ENCODE peak calls at places on chromosome 21, in ten cellular contexts. One of them, this sample, is unnamed.

GRCh38 chr21:27803571-27803970 is 836.7 kb upstream of the ADAMTS5 start:
- DNase-seq in epithelial cell of proximal tubule: no peak
- DNase-seq in GM12878: no peak
- DNase-seq in WERI-Rb-1: no peak
- DNase-seq in heart right ventricle: no peak
- DNase-seq in cardiac muscle cell: no peak
- DNase-seq in lower leg skin: no peak
- DNase-seq in cardiac fibroblast: peak
- DNase-seq in pancreas: no peak
- DNase-seq in MM.1S: no peak
- DNase-seq in this sample: no peak

GRCh38 chr21:27190601-27191000 is 223.7 kb upstream of the ADAMTS5 start:
- DNase-seq in epithelial cell of proximal tubule: peak
- DNase-seq in GM12878: no peak
- DNase-seq in WERI-Rb-1: no peak
- DNase-seq in heart right ventricle: no peak
- DNase-seq in cardiac muscle cell: peak
- DNase-seq in lower leg skin: no peak
- DNase-seq in cardiac fibroblast: peak
- DNase-seq in pancreas: no peak
- DNase-seq in MM.1S: no peak
- DNase-seq in this sample: peak

GRCh38 chr21:31554511-31555022 is 104.9 kb upstream of the SOD1 start:
- DNase-seq in epithelial cell of proximal tubule: no peak
- DNase-seq in GM12878: peak
- DNase-seq in WERI-Rb-1: no peak
- DNase-seq in heart right ventricle: no peak
- DNase-seq in cardiac muscle cell: peak
- DNase-seq in lower leg skin: no peak
- DNase-seq in cardiac fibroblast: peak
- DNase-seq in pancreas: no peak
- DNase-seq in MM.1S: peak
- DNase-seq in this sample: peak

GRCh38 chr21:44496196-44496899 is 41.0 kb downstream of the LRRC3 start:
- DNase-seq in epithelial cell of proximal tubule: no peak
- DNase-seq in GM12878: no peak
- DNase-seq in WERI-Rb-1: no peak
- DNase-seq in heart right ventricle: no peak
- DNase-seq in cardiac muscle cell: no peak
- DNase-seq in lower leg skin: no peak
- DNase-seq in cardiac fibroblast: no peak
- DNase-seq in pancreas: no peak
- DNase-seq in MM.1S: no peak
- DNase-seq in this sample: no peak

GRCh38 chr21:38798481-38798882 is 7.2 kb upstream of the ETS2 start:
- DNase-seq in epithelial cell of proximal tubule: no peak
- DNase-seq in GM12878: no peak
- DNase-seq in WERI-Rb-1: no peak
- DNase-seq in heart right ventricle: no peak
- DNase-seq in cardiac muscle cell: peak
- DNase-seq in lower leg skin: no peak
- DNase-seq in cardiac fibroblast: peak
- DNase-seq in pancreas: no peak
- DNase-seq in MM.1S: no peak
- DNase-seq in this sample: peak

GRCh38 chr21:20949884-20950283 is 48.3 kb upstream of the NCAM2 start:
- DNase-seq in epithelial cell of proximal tubule: no peak
- DNase-seq in GM12878: no peak
- DNase-seq in WERI-Rb-1: no peak
- DNase-seq in heart right ventricle: no peak
- DNase-seq in cardiac muscle cell: no peak
- DNase-seq in lower leg skin: no peak
- DNase-seq in cardiac fibroblast: no peak
- DNase-seq in pancreas: no peak
- DNase-seq in MM.1S: no peak
- DNase-seq in this sample: no peak

GRCh38 chr21:28810826-28811524 is 181.7 kb downstream of the LTN1 start:
- DNase-seq in epithelial cell of proximal tubule: no peak
- DNase-seq in GM12878: no peak
- DNase-seq in WERI-Rb-1: no peak
- DNase-seq in heart right ventricle: no peak
- DNase-seq in cardiac muscle cell: no peak
- DNase-seq in lower leg skin: no peak
- DNase-seq in cardiac fibroblast: no peak
- DNase-seq in pancreas: no peak
- DNase-seq in MM.1S: no peak
- DNase-seq in this sample: no peak

GRCh38 chr21:38774152-38774551 is 31.6 kb upstream of the ETS2 start:
- DNase-seq in epithelial cell of proximal tubule: no peak
- DNase-seq in GM12878: no peak
- DNase-seq in WERI-Rb-1: no peak
- DNase-seq in heart right ventricle: no peak
- DNase-seq in cardiac muscle cell: peak
- DNase-seq in lower leg skin: no peak
- DNase-seq in cardiac fibroblast: peak
- DNase-seq in pancreas: no peak
- DNase-seq in MM.1S: no peak
- DNase-seq in this sample: peak

DNA sequence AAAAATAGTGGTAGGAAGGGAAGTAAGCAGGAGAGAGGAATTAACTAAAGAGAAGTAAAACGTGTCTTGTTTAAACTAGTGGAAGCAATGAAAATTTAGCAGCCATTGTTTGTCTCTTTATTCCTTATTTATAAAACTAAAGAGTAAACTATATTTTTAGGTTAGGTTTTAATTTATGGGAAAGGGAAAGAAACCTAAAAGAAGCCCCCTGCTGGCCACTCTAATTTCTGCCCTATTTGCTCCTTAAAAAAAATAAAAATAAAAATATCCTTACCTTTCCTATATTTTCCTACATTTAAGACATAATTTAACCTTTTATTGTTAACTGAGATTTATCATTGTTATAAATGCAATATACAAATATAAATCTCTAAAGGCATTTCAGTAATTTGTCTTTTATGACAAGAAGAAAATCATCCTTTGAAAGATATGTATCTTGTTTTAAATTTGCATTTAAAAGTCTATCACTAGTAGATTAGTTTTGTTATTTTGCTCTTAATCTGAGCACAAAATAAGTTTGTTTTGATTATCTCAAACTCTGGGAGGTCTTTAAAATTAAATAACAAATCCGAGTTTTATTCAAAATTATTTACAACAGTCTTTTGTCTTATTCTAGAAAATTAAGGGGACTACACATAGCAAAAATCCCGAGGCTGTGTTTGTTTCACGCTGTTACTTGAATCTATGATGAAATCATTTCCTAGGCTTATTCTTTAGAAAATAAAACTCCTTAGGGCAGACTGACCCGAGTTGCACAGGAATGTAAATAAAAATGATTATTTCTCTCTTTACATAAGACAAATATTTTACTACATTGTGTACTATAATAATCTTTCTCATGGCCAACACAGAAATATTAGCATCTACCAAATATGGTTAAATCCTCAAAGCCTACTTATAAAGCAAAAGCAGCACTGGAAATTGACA is 201.7 kb downstream of the NRIP1 start:
- DNase-seq in epithelial cell of proximal tubule: no peak
- DNase-seq in GM12878: no peak
- DNase-seq in WERI-Rb-1: no peak
- DNase-seq in heart right ventricle: no peak
- DNase-seq in cardiac muscle cell: peak
- DNase-seq in lower leg skin: no peak
- DNase-seq in cardiac fibroblast: peak
- DNase-seq in pancreas: no peak
- DNase-seq in MM.1S: peak
- DNase-seq in this sample: peak
- TF ChIP-seq CTCF in epithelial cell of proximal tubule: peak
- TF ChIP-seq CTCF in GM12878: peak
- TF ChIP-seq CTCF in WERI-Rb-1: peak
- TF ChIP-seq CTCF in heart right ventricle: peak
- TF ChIP-seq CTCF in cardiac muscle cell: peak
- TF ChIP-seq CTCF in lower leg skin: no peak
- TF ChIP-seq CTCF in cardiac fibroblast: peak
- TF ChIP-seq CTCF in pancreas: peak
- TF ChIP-seq CTCF in MM.1S: peak
- TF ChIP-seq CTCF in this sample: peak

GRCh38 chr21:46504681-46505080 is 46.0 kb downstream of the DIP2A start:
- DNase-seq in epithelial cell of proximal tubule: no peak
- DNase-seq in GM12878: no peak
- DNase-seq in WERI-Rb-1: no peak
- DNase-seq in heart right ventricle: no peak
- DNase-seq in cardiac muscle cell: no peak
- DNase-seq in lower leg skin: no peak
- DNase-seq in cardiac fibroblast: no peak
- DNase-seq in pancreas: no peak
- DNase-seq in MM.1S: no peak
- DNase-seq in this sample: no peak
- H3K4me3 ChIP-seq in epithelial cell of proximal tubule: no peak
- H3K4me3 ChIP-seq in GM12878: peak
- H3K4me3 ChIP-seq in WERI-Rb-1: no peak
- H3K4me3 ChIP-seq in heart right ventricle: no peak
- H3K4me3 ChIP-seq in cardiac muscle cell: no peak
- H3K4me3 ChIP-seq in lower leg skin: no peak
- H3K4me3 ChIP-seq in cardiac fibroblast: no peak
- H3K4me3 ChIP-seq in pancreas: no peak
- H3K4me3 ChIP-seq in MM.1S: no peak
- H3K4me3 ChIP-seq in this sample: no peak

GRCh38 chr21:33377221-33377620 is 26.0 kb upstream of the IFNGR2 start:
- DNase-seq in epithelial cell of proximal tubule: no peak
- DNase-seq in GM12878: no peak
- DNase-seq in WERI-Rb-1: no peak
- DNase-seq in heart right ventricle: no peak
- DNase-seq in cardiac muscle cell: no peak
- DNase-seq in lower leg skin: no peak
- DNase-seq in cardiac fibroblast: no peak
- DNase-seq in pancreas: no peak
- DNase-seq in MM.1S: no peak
- DNase-seq in this sample: no peak

GRCh38 chr21:33374080-33374873 is 28.9 kb upstream of the IFNGR2 start:
- DNase-seq in epithelial cell of proximal tubule: no peak
- DNase-seq in GM12878: no peak
- DNase-seq in WERI-Rb-1: peak
- DNase-seq in heart right ventricle: peak
- DNase-seq in cardiac muscle cell: peak
- DNase-seq in lower leg skin: no peak
- DNase-seq in cardiac fibroblast: peak
- DNase-seq in pancreas: peak
- DNase-seq in MM.1S: peak
- DNase-seq in this sample: peak

GRCh38 chr21:33372582-33372981 is 30.6 kb upstream of the IFNGR2 start:
- DNase-seq in epithelial cell of proximal tubule: no peak
- DNase-seq in GM12878: no peak
- DNase-seq in WERI-Rb-1: no peak
- DNase-seq in heart right ventricle: no peak
- DNase-seq in cardiac muscle cell: no peak
- DNase-seq in lower leg skin: no peak
- DNase-seq in cardiac fibroblast: no peak
- DNase-seq in pancreas: no peak
- DNase-seq in MM.1S: no peak
- DNase-seq in this sample: no peak

GRCh38 chr21:33373451-33373850 is 29.8 kb upstream of the IFNGR2 start:
- DNase-seq in epithelial cell of proximal tubule: no peak
- DNase-seq in GM12878: no peak
- DNase-seq in WERI-Rb-1: no peak
- DNase-seq in heart right ventricle: no peak
- DNase-seq in cardiac muscle cell: no peak
- DNase-seq in lower leg skin: no peak
- DNase-seq in cardiac fibroblast: no peak
- DNase-seq in pancreas: no peak
- DNase-seq in MM.1S: no peak
- DNase-seq in this sample: no peak

DNA sequence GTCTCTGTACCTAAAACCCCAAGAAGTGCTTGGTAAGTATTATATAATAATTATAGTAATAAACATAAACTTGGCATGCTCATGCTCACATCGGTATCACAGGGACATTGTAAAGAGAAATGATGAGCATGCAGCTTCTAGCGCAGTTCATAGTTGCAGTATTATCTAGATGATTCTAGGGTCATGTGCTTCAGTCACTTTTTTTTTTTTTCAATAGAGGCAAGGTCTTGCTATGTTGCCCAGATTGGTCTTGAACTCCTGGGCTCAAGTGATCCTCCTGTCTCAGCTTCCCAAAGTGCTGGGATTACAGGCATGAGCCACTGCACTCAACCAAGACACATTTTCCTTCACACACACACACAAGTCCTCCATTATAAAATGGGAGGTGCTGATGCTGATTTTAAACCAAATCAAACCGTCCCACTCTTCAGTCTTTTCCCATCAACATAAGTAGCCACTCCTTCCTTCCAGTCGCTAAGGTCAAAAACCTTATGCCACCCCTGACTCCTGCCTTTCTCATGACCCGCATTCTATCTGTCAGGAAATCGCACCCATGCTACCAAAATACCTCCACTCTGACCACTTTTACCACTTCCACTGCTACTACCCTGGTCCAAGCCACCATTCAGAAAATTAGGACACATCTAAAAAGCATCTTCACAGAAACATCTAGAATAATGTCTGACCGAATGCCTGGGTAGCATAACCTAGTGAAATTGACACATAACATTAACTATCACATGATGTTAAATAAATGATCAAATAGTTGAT is 28.2 kb upstream of the IFNGR2 start:
- DNase-seq in epithelial cell of proximal tubule: no peak
- DNase-seq in GM12878: no peak
- DNase-seq in WERI-Rb-1: no peak
- DNase-seq in heart right ventricle: no peak
- DNase-seq in cardiac muscle cell: no peak
- DNase-seq in lower leg skin: no peak
- DNase-seq in cardiac fibroblast: no peak
- DNase-seq in pancreas: no peak
- DNase-seq in MM.1S: no peak
- DNase-seq in this sample: no peak
- TF ChIP-seq CTCF in epithelial cell of proximal tubule: no peak
- TF ChIP-seq CTCF in GM12878: no peak
- TF ChIP-seq CTCF in WERI-Rb-1: no peak
- TF ChIP-seq CTCF in heart right ventricle: no peak
- TF ChIP-seq CTCF in cardiac muscle cell: no peak
- TF ChIP-seq CTCF in lower leg skin: no peak
- TF ChIP-seq CTCF in cardiac fibroblast: no peak
- TF ChIP-seq CTCF in pancreas: no peak
- TF ChIP-seq CTCF in MM.1S: no peak
- TF ChIP-seq CTCF in this sample: no peak

GRCh38 chr21:37220981-37221664 is 46.0 kb downstream of the VPS26C start:
- DNase-seq in epithelial cell of proximal tubule: no peak
- DNase-seq in GM12878: peak
- DNase-seq in WERI-Rb-1: peak
- DNase-seq in heart right ventricle: peak
- DNase-seq in cardiac muscle cell: peak
- DNase-seq in lower leg skin: peak
- DNase-seq in cardiac fibroblast: peak
- DNase-seq in pancreas: peak
- DNase-seq in MM.1S: peak
- DNase-seq in this sample: peak

GRCh38 chr21:37214952-37215351 is 52.2 kb downstream of the VPS26C start:
- DNase-seq in epithelial cell of proximal tubule: no peak
- DNase-seq in GM12878: no peak
- DNase-seq in WERI-Rb-1: no peak
- DNase-seq in heart right ventricle: no peak
- DNase-seq in cardiac muscle cell: no peak
- DNase-seq in lower leg skin: no peak
- DNase-seq in cardiac fibroblast: no peak
- DNase-seq in pancreas: no peak
- DNase-seq in MM.1S: no peak
- DNase-seq in this sample: no peak

GRCh38 chr21:37220433-37220980 is 46.6 kb downstream of the VPS26C start:
- DNase-seq in epithelial cell of proximal tubule: no peak
- DNase-seq in GM12878: no peak
- DNase-seq in WERI-Rb-1: peak
- DNase-seq in heart right ventricle: no peak
- DNase-seq in cardiac muscle cell: peak
- DNase-seq in lower leg skin: no peak
- DNase-seq in cardiac fibroblast: peak
- DNase-seq in pancreas: peak
- DNase-seq in MM.1S: peak
- DNase-seq in this sample: peak

GRCh38 chr21:37223804-37224345 is 43.3 kb downstream of the VPS26C start:
- DNase-seq in epithelial cell of proximal tubule: no peak
- DNase-seq in GM12878: no peak
- DNase-seq in WERI-Rb-1: no peak
- DNase-seq in heart right ventricle: no peak
- DNase-seq in cardiac muscle cell: no peak
- DNase-seq in lower leg skin: no peak
- DNase-seq in cardiac fibroblast: no peak
- DNase-seq in pancreas: no peak
- DNase-seq in MM.1S: no peak
- DNase-seq in this sample: no peak

DNA sequence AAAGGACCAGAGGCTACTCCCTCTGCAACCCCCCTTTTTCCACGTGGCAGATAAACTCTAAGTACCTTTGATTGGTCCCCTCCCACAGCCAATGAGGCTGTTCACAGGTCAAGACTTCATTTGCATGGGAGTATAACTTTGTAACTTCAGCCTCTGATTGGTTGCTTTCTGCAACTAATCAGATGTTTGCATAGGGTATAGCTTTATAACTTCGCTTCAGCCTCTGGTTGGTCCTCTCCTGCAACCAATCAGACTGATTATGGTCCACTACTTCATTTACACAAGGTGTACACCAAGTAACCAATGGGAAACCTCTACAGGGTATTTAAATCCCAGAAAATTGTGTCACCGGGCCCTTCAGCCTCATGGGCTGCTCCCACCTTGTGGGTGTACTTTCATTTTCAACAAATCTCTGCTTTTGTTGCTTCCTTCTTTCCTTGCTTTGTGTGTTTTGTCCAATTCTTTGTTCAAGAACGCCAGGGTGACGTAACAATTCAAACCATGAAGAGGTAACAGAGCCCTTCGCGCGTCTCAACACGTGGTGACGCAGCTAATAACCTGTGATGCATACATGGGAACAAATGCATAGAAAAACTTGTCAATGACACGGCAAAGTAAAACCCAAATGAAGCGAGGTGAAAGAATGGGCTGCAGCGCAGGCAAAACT is 47.2 kb downstream of the VPS26C start:
- DNase-seq in epithelial cell of proximal tubule: no peak
- DNase-seq in GM12878: no peak
- DNase-seq in WERI-Rb-1: no peak
- DNase-seq in heart right ventricle: no peak
- DNase-seq in cardiac muscle cell: peak
- DNase-seq in lower leg skin: no peak
- DNase-seq in cardiac fibroblast: no peak
- DNase-seq in pancreas: no peak
- DNase-seq in MM.1S: no peak
- DNase-seq in this sample: peak
- H3K4me3 ChIP-seq in epithelial cell of proximal tubule: peak
- H3K4me3 ChIP-seq in GM12878: peak
- H3K4me3 ChIP-seq in WERI-Rb-1: peak
- H3K4me3 ChIP-seq in heart right ventricle: peak
- H3K4me3 ChIP-seq in cardiac muscle cell: no peak
- H3K4me3 ChIP-seq in lower leg skin: no peak
- H3K4me3 ChIP-seq in cardiac fibroblast: peak
- H3K4me3 ChIP-seq in pancreas: peak
- H3K4me3 ChIP-seq in MM.1S: peak
- H3K4me3 ChIP-seq in this sample: peak

This sample was measured in choroid plexus epithelial cell.